ENCODE peak calls at places on chromosomes 6 and 20, in four cellular contexts. Y, G, Q and H are unnamed samples.

GRCh38 chr6:144493035-144493910 is 208.1 kb downstream of the UTRN start:
- DNase-seq in Y (no peak), G (no peak), Q (peak; percentile 31), H (no peak)

GRCh38 chr6:111792914-111793700 is 80.1 kb downstream of the FYN start:
- DNase-seq in Y (no peak), G (no peak), Q (no peak), H (no peak)

GRCh38 chr6:109316909-109317308 is 65.4 kb downstream of the CD164 start:
- DNase-seq in Y (no peak), G (no peak), Q (no peak), H (no peak)

GRCh38 chr6:158042245-158042798 is 60.7 kb downstream of the SYNJ2 start:
- DNase-seq in Y (no peak), G (peak; percentile 53), Q (peak; percentile 93), H (peak; percentile 94)

GRCh38 chr6:12733876-12734275 is 17.3 kb downstream of the PHACTR1 start:
- DNase-seq in Y (no peak), G (no peak), Q (no peak), H (no peak)

GRCh38 chr20:3406481-3407425 is 716 bp downstream of the DNAAF9 start:
- DNase-seq in Y (peak; percentile 50), G (peak; percentile 49), Q (peak; percentile 40), H (peak; percentile 73)

GRCh38 chr20:10157539-10157938 is 61.1 kb upstream of the SNAP25 start:
- DNase-seq in Y (no peak), G (peak; percentile 18), Q (no peak), H (no peak)

GRCh38 chr20:13587370-13587769 is 51.4 kb downstream of the TASP1 start:
- DNase-seq in Y (no peak), G (no peak), Q (no peak), H (no peak)

GRCh38 chr6:43096451-43097097 is 20.5 kb downstream of the PTK7 start:
- DNase-seq in Y (no peak), G (peak; percentile 79), Q (peak; percentile 81), H (peak; percentile 68)

GRCh38 chr6:95648636-95649035 is 71.3 kb downstream of the MANEA start:
- DNase-seq in Y (no peak), G (peak; percentile 62), Q (no peak), H (no peak)

GRCh38 chr6:12148317-12148801 is 136.2 kb downstream of the HIVEP1 start:
- DNase-seq in Y (no peak), G (no peak), Q (peak; percentile 80), H (peak; percentile 60)

GRCh38 chr6:157222201-157222981 is 100.9 kb downstream of the TMEM242 start:
- DNase-seq in Y (peak; percentile 36), G (no peak), Q (no peak), H (no peak)

GRCh38 chr6:150599199-150600002 is at the start of gene PLEKHG1:
- DNase-seq in Y (peak; percentile 80), G (peak; percentile 83), Q (no peak), H (peak; percentile 16)

GRCh38 chr6:125808060-125808459 is 17.3 kb downstream of the NCOA7 start:
- DNase-seq in Y (no peak), G (peak; percentile 71), Q (no peak), H (no peak)

GRCh38 chr6:70310063-70310694 is 7.3 kb upstream of the COL9A1 start:
- DNase-seq in Y (no peak), G (peak; percentile 51), Q (peak; percentile 53), H (peak; percentile 42)

GRCh38 chr6:143742070-143742954 is 64.5 kb downstream of the PHACTR2 start:
- DNase-seq in Y (no peak), G (no peak), Q (no peak), H (no peak)

GRCh38 chr20:15708984-15709598 is 864.2 kb downstream of the KIF16B start:
- DNase-seq in Y (peak; percentile 97), G (peak; percentile 71), Q (no peak), H (peak; percentile 24)

GRCh38 chr6:6751615-6752014 is 163.1 kb downstream of the LY86 start:
- DNase-seq in Y (no peak), G (no peak), Q (no peak), H (no peak)

GRCh38 chr20:35273449-35274171 is 4.3 kb downstream of the MMP24OS start:
- DNase-seq in Y (no peak), G (peak; percentile 25), Q (no peak), H (no peak)

GRCh38 chr20:64037498-64038213 is 1.7 kb downstream of the C20orf204 start:
- DNase-seq in Y (no peak), G (peak; percentile 51), Q (no peak), H (no peak)

GRCh38 chr20:64035933-64036345 is at the start of gene C20orf204:
- DNase-seq in Y (no peak), G (peak; percentile 78), Q (no peak), H (no peak)

GRCh38 chr20:64036346-64037198 is 590 bp downstream of the C20orf204 start:
- DNase-seq in Y (no peak), G (no peak), Q (peak; percentile 53), H (no peak)

GRCh38 chr20:64038252-64038578 is 2.2 kb downstream of the C20orf204 start:
- DNase-seq in Y (no peak), G (no peak), Q (no peak), H (no peak)

DNA sequence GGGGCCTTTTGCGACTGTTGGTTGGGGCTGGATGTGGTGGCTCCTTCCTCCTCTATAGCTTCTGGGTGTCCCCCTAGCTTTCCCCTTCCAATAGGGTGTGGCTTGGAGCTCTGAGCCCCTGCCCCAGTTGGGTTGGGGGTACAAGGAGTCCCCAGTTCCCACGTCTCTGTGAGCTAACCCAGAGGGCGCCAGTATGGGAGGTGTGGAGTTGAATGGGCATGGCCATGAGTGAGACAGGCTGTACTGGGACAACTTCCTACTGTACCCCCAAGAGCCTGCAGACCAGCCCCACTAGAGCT is 1.2 kb downstream of the C20orf204 start:
- DNase-seq in Y (no peak), G (no peak), Q (no peak), H (no peak)
- H2AK5ac ChIP-seq in Y (no peak overlapping the region), G (no peak overlapping the region), Q (no peak overlapping the region), H (no peak overlapping the region)

GRCh38 chr6:16006681-16007080 is 122.2 kb upstream of the MYLIP start:
- DNase-seq in Y (no peak), G (no peak), Q (no peak), H (no peak)
- H2AK5ac ChIP-seq in Y (no peak overlapping the region), G (no peak overlapping the region), Q (no peak overlapping the region), H (no peak overlapping the region)

GRCh38 chr6:33761581-33761921 is 14.8 kb upstream of the IP6K3 start:
- DNase-seq in Y (no peak), G (no peak), Q (no peak), H (no peak)
- H2AK5ac ChIP-seq in Y (no peak overlapping the region), G (no peak overlapping the region), Q (peak overlapping the region; percentile 30), H (peak overlapping the region; percentile 27)

DNA sequence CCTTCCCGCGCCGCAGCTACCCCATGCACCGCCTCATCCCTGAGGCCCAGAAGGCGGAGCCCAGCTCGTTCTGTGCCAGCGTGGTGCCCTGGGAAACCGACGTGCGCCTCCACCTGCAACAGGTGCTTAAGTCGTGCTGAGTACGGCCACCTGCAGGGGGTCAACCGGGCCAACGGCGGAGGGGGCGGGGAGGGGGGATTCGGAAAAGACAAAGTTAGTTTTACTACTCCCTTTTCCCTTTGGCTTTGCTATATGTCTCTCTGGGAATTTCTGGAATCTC is 168.9 kb downstream of the CDK19 start:
- DNase-seq in Y (no peak), G (no peak), Q (no peak), H (no peak)
- H2AK5ac ChIP-seq in Y (no peak overlapping the region), G (no peak overlapping the region), Q (no peak overlapping the region), H (no peak overlapping the region)

DNA sequence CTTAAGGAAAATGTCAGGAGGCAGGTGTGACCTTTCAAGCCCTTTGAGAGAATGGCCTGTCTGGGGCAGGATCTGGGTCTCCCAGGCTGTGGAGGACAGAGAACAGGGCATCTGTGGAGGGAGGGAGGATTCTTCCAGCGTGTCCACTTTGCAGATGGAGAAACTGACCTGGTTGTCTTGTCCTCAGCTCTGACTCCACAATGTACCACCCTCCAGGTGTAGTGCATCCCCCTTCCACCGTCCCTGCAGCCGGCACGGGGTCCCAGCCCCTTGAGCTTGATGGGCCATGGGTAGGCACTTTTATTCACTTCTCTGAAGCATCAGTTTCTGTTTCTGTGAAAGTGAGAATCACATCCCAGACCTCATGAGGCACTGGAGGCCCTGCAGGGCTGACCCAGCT is 4.6 kb upstream of the TGM2 start:
- DNase-seq in Y (no peak), G (no peak), Q (no peak), H (no peak)
- H2AK5ac ChIP-seq in Y (no peak overlapping the region), G (no peak overlapping the region), Q (peak overlapping the region; percentile 94), H (no peak overlapping the region)

GRCh38 chr6:33455051-33455450 is 675 bp downstream of the ZBTB9 start:
- DNase-seq in Y (no peak), G (peak; percentile 6), Q (no peak), H (no peak)

GRCh38 chr6:33454009-33454946 is at the start of gene ZBTB9:
- DNase-seq in Y (peak; percentile 94), G (peak; percentile 97), Q (peak; percentile 96), H (peak; percentile 97)

GRCh38 chr6:33452496-33452895 is 1.9 kb upstream of the ZBTB9 start:
- DNase-seq in Y (no peak), G (no peak), Q (no peak), H (no peak)

GRCh38 chr6:33451606-33452005 is 2.8 kb upstream of the ZBTB9 start:
- DNase-seq in Y (no peak), G (no peak), Q (no peak), H (no peak)

GRCh38 chr6:33453361-33454008 is 891 bp upstream of the ZBTB9 start:
- DNase-seq in Y (no peak), G (no peak), Q (no peak), H (no peak)
- H2AK5ac ChIP-seq in Y (no peak overlapping the region), G (no peak overlapping the region), Q (peak overlapping the region; percentile 65), H (no peak overlapping the region)

GRCh38 chr6:167747645-167748044 is 79.1 kb upstream of the AFDN start:
- DNase-seq in Y (no peak), G (no peak), Q (no peak), H (no peak)
- H2AK5ac ChIP-seq in Y (no peak overlapping the region), G (peak overlapping the region; percentile 95), Q (no peak overlapping the region), H (no peak overlapping the region)